ENCODE peak calls at places on chromosomes 1 and 21, in eight cellular contexts. D is KBM-7, R is fibroblast of gingiva, M is activated gamma-delta T cell treated with Interleukin-2 at 50 U/mL for 16 hours, L is lung microvascular endothelial cell, N is skeletal muscle cell, J is fibroblast of mammary gland, G is EH. Q is an unnamed sample.

GRCh38 chr1:112431038-112431437 is 35.0 kb downstream of the CTTNBP2NL start:
- DNase-seq in L (peak), N (no peak), J (no peak), G (no peak), R (no peak), D (peak), M (no peak), Q (no peak)

GRCh38 chr1:215971793-215972441 is 404.8 kb downstream of the KCTD3 start:
- DNase-seq in J (no peak), G (no peak), R (no peak), M (no peak), L (no peak), N (no peak), D (no peak), Q (no peak)

GRCh38 chr1:211127166-211127565 is 6.8 kb downstream of the KCNH1 start:
- DNase-seq in R (no peak), M (no peak), D (no peak), G (no peak), L (no peak), J (peak), N (no peak), Q (no peak)

GRCh38 chr1:30043731-30044408 is 679.5 kb downstream of the MATN1 start:
- DNase-seq in N (no peak), L (no peak), G (no peak), J (no peak), R (no peak), M (no peak), D (no peak), Q (no peak)

GRCh38 chr1:212366901-212367300 is 47.8 kb downstream of the PACC1 start:
- DNase-seq in J (peak), D (no peak), G (peak), N (no peak), L (peak), R (peak), M (no peak), Q (no peak)

GRCh38 chr1:54327386-54328116 is 78.6 kb downstream of the SSBP3 start:
- DNase-seq in N (no peak), M (no peak), L (peak), D (no peak), J (peak), R (peak), G (peak), Q (no peak)

GRCh38 chr1:36342426-36343185 is 19.2 kb upstream of the EVA1B start:
- DNase-seq in L (peak), G (peak), J (peak), R (peak), D (peak), N (no peak), M (peak), Q (no peak)

GRCh38 chr1:64043976-64044375 is 159.4 kb upstream of the UBE2U start:
- DNase-seq in L (no peak), R (peak), M (no peak), N (peak), J (peak), D (no peak), G (peak), Q (no peak)

GRCh38 chr1:78210167-78210566 is 164.4 kb downstream of the GIPC2 start:
- DNase-seq in R (no peak), M (no peak), J (peak), N (no peak), L (no peak), G (peak), D (no peak), Q (no peak)

GRCh38 chr1:101291562-101292035 is 54.8 kb downstream of the S1PR1 start:
- DNase-seq in J (peak), L (peak), R (peak), G (peak), M (no peak), D (peak), N (peak), Q (no peak)

GRCh38 chr1:185825556-185825955 is 91.4 kb downstream of the HMCN1 start:
- DNase-seq in D (no peak), L (no peak), R (peak), M (no peak), J (peak), G (peak), N (no peak), Q (no peak)

GRCh38 chr1:159856576-159856975 is 5.9 kb downstream of the VSIG8 start:
- DNase-seq in R (no peak), D (no peak), M (no peak), N (no peak), G (no peak), J (no peak), L (no peak), Q (no peak)

GRCh38 chr1:207805841-207806421 is 54.1 kb downstream of the CD46 start:
- DNase-seq in R (peak), L (peak), N (peak), M (no peak), J (peak), G (peak), D (no peak), Q (no peak)

GRCh38 chr1:93681549-93682412 is at the start of gene BCAR3:
- DNase-seq in M (no peak), G (peak), J (peak), D (peak), L (peak), N (no peak), R (peak), Q (no peak)

GRCh38 chr1:206866062-206866461 is 639 bp downstream of the IL20 start:
- DNase-seq in G (peak), L (no peak), N (no peak), M (no peak), R (no peak), D (no peak), J (peak), Q (no peak)

GRCh38 chr1:168386492-168386891 is 105.8 kb downstream of the TBX19 start:
- DNase-seq in L (no peak), R (no peak), D (no peak), M (no peak), J (no peak), G (no peak), N (no peak), Q (no peak)

GRCh38 chr1:15459771-15460719 is 3.5 kb downstream of the CELA2A start:
- DNase-seq in R (peak), L (no peak), N (no peak), G (peak), D (peak), J (peak), M (no peak), Q (no peak)

GRCh38 chr1:229117664-229118300 is 153.1 kb upstream of the RAB4A start:
- DNase-seq in G (peak), D (no peak), J (peak), M (no peak), R (peak), L (no peak), N (no peak), Q (no peak)

GRCh38 chr1:109864063-109864822 is 46.4 kb upstream of the CSF1 start:
- DNase-seq in D (peak), L (peak), G (peak), R (peak), J (peak), N (no peak), M (no peak), Q (no peak)

GRCh38 chr21:27026501-27026900 is 59.6 kb upstream of the ADAMTS5 start:
- DNase-seq in N (no peak), R (no peak), L (no peak), D (no peak), J (no peak), M (no peak), G (peak), Q (no peak)

GRCh38 chr1:189696297-189696696 is 781.4 kb downstream of the BRINP3 start:
- DNase-seq in J (no peak), L (no peak), M (no peak), N (no peak), D (no peak), R (no peak), G (no peak), Q (no peak)

GRCh38 chr1:104195395-104195794 is 445.7 kb downstream of the AMY1C start:
- DNase-seq in G (no peak), R (no peak), N (no peak), L (no peak), M (no peak), J (peak), D (no peak), Q (no peak)

GRCh38 chr1:36717431-36717830 is 234.7 kb upstream of the CSF3R start:
- DNase-seq in L (no peak), J (no peak), M (no peak), G (no peak), R (no peak), N (no peak), D (no peak), Q (no peak)

GRCh38 chr1:61504840-61505239 is 220.1 kb downstream of the TM2D1 start:
- DNase-seq in J (peak), D (no peak), G (peak), L (no peak), M (no peak), N (peak), R (no peak), Q (no peak)

GRCh38 chr1:245469734-245470133 is 314.9 kb downstream of the KIF26B start:
- DNase-seq in N (no peak), R (no peak), L (no peak), G (no peak), M (no peak), D (no peak), J (no peak), Q (no peak)

GRCh38 chr1:224357626-224358124 is 996 bp downstream of the CNIH4 start:
- DNase-seq in G (peak), L (no peak), N (no peak), R (peak), M (no peak), D (peak), J (peak), Q (no peak)

GRCh38 chr1:230570724-230571390 is 71.4 kb upstream of the COG2 start:
- DNase-seq in N (no peak), R (no peak), J (no peak), G (no peak), M (no peak), D (no peak), L (no peak), Q (no peak)